ENCODE peak calls at places on chromosomes 13 and 19, in six cellular contexts. L is GM23338, X is GM23248, I is astrocyte, N is Peyer's patch, T is Panc1. Z is an unnamed sample.
A peak's percentile ranks its signal among the peaks of the same experiment; 100 is the strongest.

GRCh38 chr13:20882206-20882605 is 20.3 kb downstream of the XPO4 start:
- DNase-seq in L (peak; percentile 72), X (no peak), I (peak; percentile 4), N (no peak), T (no peak), Z (peak; percentile 10)

GRCh38 chr19:468587-469256 is 7.9 kb upstream of the SHC2 start:
- DNase-seq in L (no peak), X (no peak), I (no peak), N (no peak), T (no peak), Z (no peak)

GRCh38 chr19:277581-278165 is 13.5 kb downstream of the PLPP2 start:
- DNase-seq in L (peak; percentile 84), X (peak; percentile 50), I (peak; percentile 22), N (no peak), T (no peak), Z (peak; percentile 32)

GRCh38 chr13:107211073-107211472 is 643.1 kb upstream of the ARGLU1 start:
- DNase-seq in L (peak; percentile 92), X (peak; percentile 96), I (peak; percentile 81), N (peak; percentile 87), T (peak; percentile 42), Z (peak; percentile 93)

GRCh38 chr19:18385675-18386542 is at the start of gene GDF15:
- DNase-seq in L (peak; percentile 89), X (peak; percentile 78), I (peak; percentile 80), N (peak; percentile 94), T (no peak), Z (peak; percentile 91)

GRCh38 chr13:69595181-69595580 is 512.4 kb upstream of the ATXN8OS start:
- DNase-seq in L (no peak), X (no peak), I (no peak), N (no peak), T (no peak), Z (no peak)

GRCh38 chr19:6774821-6775707 is 2.6 kb downstream of the VAV1 start:
- DNase-seq in L (no peak), X (peak; percentile 11), I (no peak), N (no peak), T (no peak), Z (no peak)

GRCh38 chr13:29548722-29549446 is 46.6 kb downstream of the SLC7A1 start:
- DNase-seq in L (no peak), X (peak; percentile 30), I (peak; percentile 95), N (no peak), T (no peak), Z (peak; percentile 78)

GRCh38 chr19:50835103-50835784 is 1.9 kb upstream of the KLK15 start:
- DNase-seq in L (peak; percentile 47), X (peak; percentile 27), I (no peak), N (no peak), T (no peak), Z (no peak)

GRCh38 chr13:57629391-57629804 is 2.1 kb upstream of the PCDH17 start:
- DNase-seq in L (peak; percentile 11), X (peak; percentile 14), I (peak; percentile 35), N (no peak), T (no peak), Z (no peak)

GRCh38 chr13:91247768-91248167 is 99.7 kb upstream of the MIR17HG start:
- DNase-seq in L (peak; percentile 34), X (peak; percentile 1), I (no peak), N (no peak), T (no peak), Z (no peak)

GRCh38 chr13:28719656-28720055 is 886 bp upstream of the SLC46A3 start:
- DNase-seq in L (no peak), X (peak; percentile 76), I (peak; percentile 68), N (no peak), T (no peak), Z (peak; percentile 89)

GRCh38 chr13:71607575-71607974 is 259.4 kb downstream of the DACH1 start:
- DNase-seq in L (no peak), X (no peak), I (no peak), N (no peak), T (no peak), Z (no peak)

GRCh38 chr13:84481958-84482357 is 599.7 kb upstream of the SLITRK1 start:
- DNase-seq in L (no peak), X (peak; percentile 64), I (peak; percentile 92), N (no peak), T (no peak), Z (peak; percentile 32)

GRCh38 chr13:39462456-39462855 is 140.5 kb downstream of the LHFPL6 start:
- DNase-seq in L (no peak), X (peak; percentile 30), I (peak; percentile 57), N (no peak), T (no peak), Z (no peak)

GRCh38 chr19:51294211-51294976 is 17.1 kb upstream of the IGLON5 start:
- DNase-seq in L (peak; percentile 36), X (no peak), I (no peak), N (peak; percentile 30), T (no peak), Z (no peak)

GRCh38 chr13:114101325-114101821 is 31.1 kb downstream of the RASA3 start:
- DNase-seq in L (no peak), X (peak; percentile 36), I (no peak), N (peak; percentile 47), T (no peak), Z (no peak)

GRCh38 chr13:76516013-76516412 is 370.2 kb downstream of the KCTD12 start:
- DNase-seq in L (no peak), X (peak; percentile 70), I (peak; percentile 86), N (no peak), T (no peak), Z (peak; percentile 92)

GRCh38 chr13:40187324-40187795 is 479.1 kb downstream of the FOXO1 start:
- DNase-seq in L (peak; percentile 21), X (no peak), I (no peak), N (peak; percentile 88), T (no peak), Z (no peak)

GRCh38 chr13:48595330-48596127 is 58.2 kb upstream of the CYSLTR2 start:
- DNase-seq in L (peak; percentile 68), X (peak; percentile 77), I (peak; percentile 51), N (peak; percentile 67), T (peak; percentile 43), Z (peak; percentile 76)

GRCh38 chr19:1690570-1691307 is 38.3 kb upstream of the TCF3 start:
- DNase-seq in L (peak; percentile 90), X (peak; percentile 43), I (no peak), N (peak; percentile 70), T (no peak), Z (no peak)

GRCh38 chr19:43778651-43779050 is 2.1 kb downstream of the KCNN4 start:
- DNase-seq in L (no peak), X (no peak), I (no peak), N (no peak), T (no peak), Z (no peak)

GRCh38 chr19:43779147-43779819 is 1.5 kb downstream of the KCNN4 start:
- DNase-seq in L (no peak), X (no peak), I (no peak), N (peak; percentile 75), T (no peak), Z (no peak)

GRCh38 chr19:43781630-43782310 is 997 bp upstream of the KCNN4 start:
- DNase-seq in L (no peak), X (no peak), I (no peak), N (no peak), T (no peak), Z (no peak)

GRCh38 chr19:43780706-43781525 is at the start of gene KCNN4:
- DNase-seq in L (no peak), X (peak; percentile 85), I (peak; percentile 91), N (peak; percentile 88), T (no peak), Z (peak; percentile 68)

GRCh38 chr19:43779820-43780219 is 953 bp downstream of the KCNN4 start:
- DNase-seq in L (no peak), X (no peak), I (no peak), N (no peak), T (no peak), Z (no peak)
- H3K27me3 ChIP-seq in L (peaks cover 10% of the 10 kb centered on the region), X (no peaks in the 10 kb centered on the region), I (no peaks in the 10 kb centered on the region), N (no peaks in the 10 kb centered on the region), T (no peaks in the 10 kb centered on the region), Z (no peaks in the 10 kb centered on the region)

DNA sequence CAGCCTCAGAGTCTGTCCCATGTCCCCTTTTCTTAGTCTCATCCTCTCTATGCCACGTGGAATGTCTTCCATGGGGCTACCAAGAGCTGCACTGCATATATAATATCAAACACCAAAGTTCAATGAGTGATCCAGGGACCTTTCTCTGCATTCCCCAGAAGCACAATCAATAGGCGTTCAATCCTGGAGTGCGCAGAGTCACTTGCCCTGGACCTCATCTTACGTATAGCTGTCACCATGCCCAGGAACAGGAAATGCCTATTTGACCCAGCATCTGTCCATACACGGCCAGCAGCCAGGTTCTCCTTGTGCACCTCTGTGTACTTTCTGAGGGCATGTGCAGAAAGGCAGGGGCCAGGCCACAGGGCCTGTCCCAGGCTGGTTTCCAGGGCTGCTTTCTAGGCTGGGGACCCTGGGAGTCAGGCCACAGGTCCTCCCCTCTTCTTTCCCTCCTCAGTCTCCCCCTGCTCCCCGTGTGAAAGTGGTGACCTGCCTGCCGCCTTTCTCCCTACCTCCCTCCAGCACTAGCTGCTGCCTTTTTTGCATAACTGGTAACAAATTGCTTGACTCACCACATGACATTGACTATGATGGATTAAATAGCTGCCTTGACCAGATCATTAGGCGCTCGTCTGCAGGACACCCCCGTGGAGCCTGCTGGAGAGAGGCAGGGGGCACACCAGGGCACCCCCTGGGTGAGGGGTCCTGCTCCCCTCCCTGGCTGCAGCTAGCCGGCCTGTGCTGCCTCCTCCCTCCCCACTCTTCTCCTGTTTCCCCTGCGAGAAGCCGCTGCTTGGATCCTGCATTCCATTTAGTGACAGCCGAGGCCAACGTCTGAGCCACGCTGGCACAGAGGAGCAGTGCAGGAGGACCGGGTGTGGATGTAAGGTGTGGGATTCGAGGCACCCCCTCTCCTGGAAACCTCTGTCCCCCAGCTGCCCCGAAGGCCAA is 222.1 kb downstream of the ZNF536 start:
- DNase-seq in L (peak; percentile 28), X (no peak), I (no peak), N (no peak), T (no peak), Z (no peak)
- H3K27me3 ChIP-seq in L (no peaks in the 10 kb centered on the region), X (no peaks in the 10 kb centered on the region), I (no peaks in the 10 kb centered on the region), N (no peaks in the 10 kb centered on the region), T (peaks cover 11% of the 10 kb centered on the region), Z (no peaks in the 10 kb centered on the region)

DNA sequence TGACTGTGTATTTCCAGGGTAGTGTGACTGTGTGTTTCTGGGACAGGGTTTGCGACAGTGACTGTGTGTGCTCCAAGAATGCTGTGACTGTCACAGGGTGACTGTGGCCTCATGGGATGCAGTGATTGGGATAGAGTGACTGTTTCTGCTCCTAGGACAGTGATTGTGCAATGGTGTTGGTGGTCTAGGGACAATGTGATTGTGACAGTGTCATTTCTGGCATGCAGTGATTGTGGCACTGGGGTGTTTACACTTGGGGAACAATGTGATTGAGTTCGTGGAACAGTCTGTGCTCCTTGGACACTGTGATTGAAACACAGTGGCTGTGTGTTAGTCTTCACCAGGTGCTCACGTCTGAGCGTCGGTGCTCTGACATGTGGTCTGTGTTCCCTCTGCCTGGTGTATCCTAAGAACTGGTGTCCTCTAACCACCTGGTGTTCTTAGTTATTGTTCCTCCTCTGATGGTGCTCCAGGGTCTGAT is 1.7 kb downstream of the PDE4A start:
- DNase-seq in L (no peak), X (no peak), I (no peak), N (no peak), T (no peak), Z (no peak)
- H3K27me3 ChIP-seq in L (peaks cover 97% of the 10 kb centered on the region), X (peaks cover 23% of the 10 kb centered on the region), I (peaks cover 31% of the 10 kb centered on the region), N (no peaks in the 10 kb centered on the region), T (no peaks in the 10 kb centered on the region), Z (no peaks in the 10 kb centered on the region)

DNA sequence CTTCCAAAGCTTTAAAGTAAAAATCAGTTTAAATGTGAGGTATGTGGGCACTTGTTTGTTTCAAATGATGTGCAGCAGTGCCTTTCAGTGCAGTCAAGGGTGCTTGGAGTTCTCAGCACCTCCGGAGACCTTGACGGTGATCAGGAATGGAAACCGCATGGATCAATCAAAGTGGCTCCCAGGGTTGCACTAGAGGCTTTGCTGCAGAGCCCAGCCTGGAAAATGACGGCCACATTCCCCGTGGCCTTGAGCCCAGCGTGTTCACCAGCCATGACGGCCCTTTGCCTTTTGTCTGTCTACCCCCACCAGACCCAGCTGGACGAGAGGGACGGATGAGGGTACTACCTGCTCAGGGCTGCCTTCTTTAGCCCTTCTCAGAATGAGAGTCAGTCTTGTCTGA is 320.0 kb downstream of the TEX29 start:
- DNase-seq in L (no peak), X (no peak), I (no peak), N (no peak), T (no peak), Z (no peak)
- H3K27me3 ChIP-seq in L (no peaks in the 10 kb centered on the region), X (no peaks in the 10 kb centered on the region), I (no peaks in the 10 kb centered on the region), N (no peaks in the 10 kb centered on the region), T (no peaks in the 10 kb centered on the region), Z (no peaks in the 10 kb centered on the region)